ENCODE peak calls at places on chromosomes 5 and 9, in nine cellular contexts. One of them, this sample, is unnamed. For H3K36me3, the result is how much of the 10 kb centered on the place peaks cover.

GRCh38 chr5:53023969-53024368 is 34.8 kb downstream of the ITGA2 start:
- DNase-seq in hepatocyte: no peak
- DNase-seq in uterus: no peak
- DNase-seq in IMR-90: peak
- DNase-seq in GM12878: no peak
- DNase-seq in suprapubic skin: no peak
- DNase-seq in transverse colon: no peak
- DNase-seq in fibroblast of lung: peak
- DNase-seq in Peyer's patch: no peak
- DNase-seq in this sample: peak

GRCh38 chr5:34585601-34586104 is 70.5 kb upstream of the RAI14 start:
- DNase-seq in hepatocyte: peak
- DNase-seq in uterus: no peak
- DNase-seq in IMR-90: peak
- DNase-seq in GM12878: no peak
- DNase-seq in suprapubic skin: no peak
- DNase-seq in transverse colon: no peak
- DNase-seq in fibroblast of lung: peak
- DNase-seq in Peyer's patch: no peak
- DNase-seq in this sample: peak

GRCh38 chr5:95734916-95735315 is 3.8 kb downstream of the RHOBTB3 start:
- DNase-seq in hepatocyte: no peak
- DNase-seq in uterus: no peak
- DNase-seq in IMR-90: peak
- DNase-seq in GM12878: no peak
- DNase-seq in suprapubic skin: no peak
- DNase-seq in transverse colon: no peak
- DNase-seq in fibroblast of lung: peak
- DNase-seq in Peyer's patch: no peak
- DNase-seq in this sample: no peak

GRCh38 chr5:106827061-106827460 is 843.7 kb downstream of the EFNA5 start:
- DNase-seq in hepatocyte: peak
- DNase-seq in uterus: no peak
- DNase-seq in IMR-90: peak
- DNase-seq in GM12878: no peak
- DNase-seq in suprapubic skin: no peak
- DNase-seq in transverse colon: no peak
- DNase-seq in fibroblast of lung: peak
- DNase-seq in Peyer's patch: no peak
- DNase-seq in this sample: peak

GRCh38 chr5:61029456-61030162 is 84.6 kb downstream of the NDUFAF2 start:
- DNase-seq in hepatocyte: no peak
- DNase-seq in uterus: no peak
- DNase-seq in IMR-90: no peak
- DNase-seq in GM12878: no peak
- DNase-seq in suprapubic skin: no peak
- DNase-seq in transverse colon: no peak
- DNase-seq in fibroblast of lung: no peak
- DNase-seq in Peyer's patch: no peak
- DNase-seq in this sample: no peak

GRCh38 chr9:137194909-137195308 is 5.6 kb downstream of the TPRN start:
- DNase-seq in hepatocyte: peak
- DNase-seq in uterus: no peak
- DNase-seq in IMR-90: no peak
- DNase-seq in GM12878: no peak
- DNase-seq in suprapubic skin: no peak
- DNase-seq in transverse colon: peak
- DNase-seq in fibroblast of lung: no peak
- DNase-seq in Peyer's patch: peak
- DNase-seq in this sample: peak

GRCh38 chr9:83403864-83404263 is 134.3 kb downstream of the FRMD3 start:
- DNase-seq in hepatocyte: peak
- DNase-seq in uterus: no peak
- DNase-seq in IMR-90: no peak
- DNase-seq in GM12878: no peak
- DNase-seq in suprapubic skin: no peak
- DNase-seq in transverse colon: no peak
- DNase-seq in fibroblast of lung: peak
- DNase-seq in Peyer's patch: no peak
- DNase-seq in this sample: peak

GRCh38 chr9:87606921-87607521 is 109.4 kb downstream of the DAPK1 start:
- DNase-seq in hepatocyte: no peak
- DNase-seq in uterus: no peak
- DNase-seq in IMR-90: peak
- DNase-seq in GM12878: no peak
- DNase-seq in suprapubic skin: no peak
- DNase-seq in transverse colon: no peak
- DNase-seq in fibroblast of lung: peak
- DNase-seq in Peyer's patch: no peak
- DNase-seq in this sample: peak

GRCh38 chr5:52811067-52811749 is 23.5 kb downstream of the ITGA1 start:
- DNase-seq in hepatocyte: peak
- DNase-seq in uterus: no peak
- DNase-seq in IMR-90: peak
- DNase-seq in GM12878: no peak
- DNase-seq in suprapubic skin: no peak
- DNase-seq in transverse colon: no peak
- DNase-seq in fibroblast of lung: peak
- DNase-seq in Peyer's patch: no peak
- DNase-seq in this sample: peak

GRCh38 chr9:119221281-119221680 is 148.0 kb downstream of the BRINP1 start:
- DNase-seq in hepatocyte: peak
- DNase-seq in uterus: no peak
- DNase-seq in IMR-90: no peak
- DNase-seq in GM12878: no peak
- DNase-seq in suprapubic skin: no peak
- DNase-seq in transverse colon: no peak
- DNase-seq in fibroblast of lung: no peak
- DNase-seq in Peyer's patch: no peak
- DNase-seq in this sample: no peak

GRCh38 chr9:124309665-124310064 is 51.9 kb downstream of the NEK6 start:
- DNase-seq in hepatocyte: peak
- DNase-seq in uterus: peak
- DNase-seq in IMR-90: peak
- DNase-seq in GM12878: no peak
- DNase-seq in suprapubic skin: no peak
- DNase-seq in transverse colon: no peak
- DNase-seq in fibroblast of lung: peak
- DNase-seq in Peyer's patch: no peak
- DNase-seq in this sample: peak

GRCh38 chr9:111804636-111805035 is 9.9 kb upstream of the SHOC1 start:
- DNase-seq in hepatocyte: no peak
- DNase-seq in uterus: no peak
- DNase-seq in IMR-90: no peak
- DNase-seq in GM12878: no peak
- DNase-seq in suprapubic skin: no peak
- DNase-seq in transverse colon: no peak
- DNase-seq in fibroblast of lung: no peak
- DNase-seq in Peyer's patch: no peak
- DNase-seq in this sample: no peak

GRCh38 chr5:39219433-39219832 is at the start of gene FYB1:
- DNase-seq in hepatocyte: no peak
- DNase-seq in uterus: no peak
- DNase-seq in IMR-90: no peak
- DNase-seq in GM12878: no peak
- DNase-seq in suprapubic skin: no peak
- DNase-seq in transverse colon: no peak
- DNase-seq in fibroblast of lung: no peak
- DNase-seq in Peyer's patch: peak
- DNase-seq in this sample: peak

GRCh38 chr9:132762896-132763295 is 92.6 kb downstream of the GTF3C4 start:
- DNase-seq in hepatocyte: no peak
- DNase-seq in uterus: no peak
- DNase-seq in IMR-90: no peak
- DNase-seq in GM12878: no peak
- DNase-seq in suprapubic skin: peak
- DNase-seq in transverse colon: no peak
- DNase-seq in fibroblast of lung: no peak
- DNase-seq in Peyer's patch: peak
- DNase-seq in this sample: no peak

GRCh38 chr5:117039035-117039434 is 464.4 kb upstream of the SEMA6A start:
- DNase-seq in hepatocyte: no peak
- DNase-seq in uterus: no peak
- DNase-seq in IMR-90: no peak
- DNase-seq in GM12878: no peak
- DNase-seq in suprapubic skin: no peak
- DNase-seq in transverse colon: no peak
- DNase-seq in fibroblast of lung: no peak
- DNase-seq in Peyer's patch: no peak
- DNase-seq in this sample: no peak

GRCh38 chr9:125961037-125961436 is 213.9 kb downstream of the PBX3 start:
- DNase-seq in hepatocyte: no peak
- DNase-seq in uterus: no peak
- DNase-seq in IMR-90: no peak
- DNase-seq in GM12878: no peak
- DNase-seq in suprapubic skin: no peak
- DNase-seq in transverse colon: no peak
- DNase-seq in fibroblast of lung: peak
- DNase-seq in Peyer's patch: no peak
- DNase-seq in this sample: no peak

GRCh38 chr5:169607882-169608281 is 24.3 kb downstream of the SPDL1 start:
- DNase-seq in hepatocyte: no peak
- DNase-seq in uterus: no peak
- DNase-seq in IMR-90: no peak
- DNase-seq in GM12878: no peak
- DNase-seq in suprapubic skin: no peak
- DNase-seq in transverse colon: no peak
- DNase-seq in fibroblast of lung: no peak
- DNase-seq in Peyer's patch: no peak
- DNase-seq in this sample: no peak

DNA sequence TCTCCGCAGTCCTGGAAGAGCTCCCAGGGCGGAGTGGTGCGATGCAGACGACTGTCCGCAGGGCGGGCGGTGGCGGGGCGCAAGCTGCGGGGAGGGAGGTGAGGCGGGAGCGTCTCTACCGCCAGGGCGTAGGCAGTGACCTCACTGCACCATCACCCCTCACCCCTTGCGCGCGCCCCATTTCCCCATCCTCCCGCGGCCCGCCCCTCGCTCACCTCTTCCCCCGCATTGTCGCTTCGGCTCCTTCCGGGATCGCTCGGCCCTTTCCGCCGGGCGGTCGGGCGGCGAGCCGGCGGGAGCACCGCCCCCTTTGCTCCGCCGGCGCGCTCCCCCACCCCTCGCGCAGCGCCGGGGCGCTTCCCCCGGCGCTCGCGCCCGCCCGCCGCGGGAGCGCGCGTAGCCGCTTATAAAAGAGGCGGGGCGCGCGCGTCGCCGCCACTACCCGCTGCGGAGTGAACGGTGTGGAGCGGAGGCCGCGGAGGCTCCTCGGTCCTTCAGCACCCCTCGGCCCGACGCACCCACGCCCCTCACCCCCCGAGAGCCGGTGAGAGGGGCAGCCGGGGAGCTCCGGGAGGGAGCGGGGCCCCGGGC is at the start of gene SPTAN1:
- DNase-seq in hepatocyte: peak
- DNase-seq in uterus: peak
- DNase-seq in IMR-90: peak
- DNase-seq in GM12878: peak
- DNase-seq in suprapubic skin: peak
- DNase-seq in transverse colon: peak
- DNase-seq in fibroblast of lung: peak
- DNase-seq in Peyer's patch: peak
- DNase-seq in this sample: peak
- TF ChIP-seq CTCF in hepatocyte: no peak
- TF ChIP-seq CTCF in uterus: peak
- TF ChIP-seq CTCF in IMR-90: no peak
- TF ChIP-seq CTCF in GM12878: peak
- TF ChIP-seq CTCF in suprapubic skin: no peak
- TF ChIP-seq CTCF in transverse colon: no peak
- TF ChIP-seq CTCF in fibroblast of lung: no peak
- TF ChIP-seq CTCF in Peyer's patch: peak
- TF ChIP-seq CTCF in this sample: peak

DNA sequence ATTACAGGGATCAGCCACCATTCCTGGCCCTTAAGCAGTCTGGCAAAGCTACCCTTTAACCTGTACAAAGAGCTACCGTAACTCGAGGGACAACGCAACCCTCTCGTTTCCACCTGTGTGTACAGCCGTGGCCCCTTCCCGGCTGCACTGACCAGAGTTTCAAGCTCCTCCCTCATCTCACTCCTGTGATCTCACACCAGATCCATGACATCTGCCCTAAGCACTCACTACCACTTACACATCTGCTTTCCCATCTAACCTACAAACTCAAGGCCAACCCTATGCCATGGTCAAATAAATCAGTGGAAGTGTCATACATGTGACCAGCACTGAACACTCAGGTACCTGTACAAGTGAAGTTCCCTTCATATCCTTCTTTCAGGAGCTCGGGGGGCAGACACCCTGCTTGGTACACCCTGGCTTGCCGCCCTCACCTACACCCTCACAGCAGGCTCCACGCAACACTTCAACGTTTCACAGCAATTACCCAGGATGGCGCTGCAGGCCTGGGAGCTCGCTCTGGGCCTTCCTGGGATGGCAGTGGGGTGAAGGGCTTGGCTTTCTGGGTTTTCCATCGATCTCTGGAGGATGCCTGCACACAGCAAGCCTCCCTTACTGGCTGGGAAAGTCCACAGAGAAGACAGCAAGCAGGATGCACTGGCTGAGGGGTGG is 61.7 kb downstream of the PRRT1B start:
- DNase-seq in hepatocyte: peak
- DNase-seq in uterus: no peak
- DNase-seq in IMR-90: no peak
- DNase-seq in GM12878: no peak
- DNase-seq in suprapubic skin: no peak
- DNase-seq in transverse colon: no peak
- DNase-seq in fibroblast of lung: no peak
- DNase-seq in Peyer's patch: no peak
- DNase-seq in this sample: no peak
- H3K36me3 ChIP-seq in hepatocyte: under half
- H3K36me3 ChIP-seq in uterus: under half
- H3K36me3 ChIP-seq in IMR-90: under half
- H3K36me3 ChIP-seq in GM12878: under half
- H3K36me3 ChIP-seq in suprapubic skin: under half
- H3K36me3 ChIP-seq in transverse colon: under half
- H3K36me3 ChIP-seq in fibroblast of lung: under half
- H3K36me3 ChIP-seq in Peyer's patch: under half
- H3K36me3 ChIP-seq in this sample: under half

DNA sequence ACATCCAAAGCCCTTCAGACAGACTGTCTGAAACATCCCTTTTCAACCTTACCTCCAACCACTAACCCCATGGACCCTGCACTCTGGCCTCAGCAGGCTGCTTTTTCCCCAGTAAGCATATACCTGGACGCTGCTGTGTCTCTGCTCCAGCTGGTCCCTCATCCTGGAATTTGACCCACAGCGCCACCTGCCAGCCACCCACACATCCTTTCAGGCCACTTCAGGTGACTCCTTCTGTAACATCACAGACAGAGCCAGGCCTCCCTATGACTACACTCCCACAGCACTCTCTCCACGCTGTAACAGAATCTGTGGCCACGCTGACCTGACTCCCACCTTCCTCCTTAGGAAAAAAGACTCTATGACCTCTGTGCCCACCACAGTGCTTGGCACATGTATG is 3.4 kb downstream of the MGAT1 start:
- DNase-seq in hepatocyte: peak
- DNase-seq in uterus: no peak
- DNase-seq in IMR-90: no peak
- DNase-seq in GM12878: no peak
- DNase-seq in suprapubic skin: no peak
- DNase-seq in transverse colon: peak
- DNase-seq in fibroblast of lung: no peak
- DNase-seq in Peyer's patch: peak
- DNase-seq in this sample: no peak
- TF ChIP-seq CTCF in hepatocyte: peak
- TF ChIP-seq CTCF in uterus: no peak
- TF ChIP-seq CTCF in IMR-90: peak
- TF ChIP-seq CTCF in GM12878: peak
- TF ChIP-seq CTCF in suprapubic skin: peak
- TF ChIP-seq CTCF in transverse colon: peak
- TF ChIP-seq CTCF in fibroblast of lung: peak
- TF ChIP-seq CTCF in Peyer's patch: peak
- TF ChIP-seq CTCF in this sample: peak

GRCh38 chr9:129631673-129632129 is 5.7 kb downstream of the NTMT1 start:
- DNase-seq in hepatocyte: no peak
- DNase-seq in uterus: no peak
- DNase-seq in IMR-90: no peak
- DNase-seq in GM12878: no peak
- DNase-seq in suprapubic skin: no peak
- DNase-seq in transverse colon: no peak
- DNase-seq in fibroblast of lung: no peak
- DNase-seq in Peyer's patch: no peak
- DNase-seq in this sample: no peak
- H3K36me3 ChIP-seq in hepatocyte: under half
- H3K36me3 ChIP-seq in uterus: under half
- H3K36me3 ChIP-seq in IMR-90: under half
- H3K36me3 ChIP-seq in GM12878: under half
- H3K36me3 ChIP-seq in suprapubic skin: under half
- H3K36me3 ChIP-seq in transverse colon: under half
- H3K36me3 ChIP-seq in fibroblast of lung: under half
- H3K36me3 ChIP-seq in Peyer's patch: under half
- H3K36me3 ChIP-seq in this sample: under half